ENCODE peak calls at places on chromosomes 1 and 21, in seven cellular contexts. Z, G, J, L, E, N and Y are unnamed samples.

GRCh38 chr1:51973587-51974474 is 16.7 kb downstream of the RAB3B start:
- DNase-seq in Z (no peak), G (no peak), J (no peak), L (no peak), E (peak; percentile 49), N (no peak), Y (no peak)

GRCh38 chr1:55375617-55376258 is 160.6 kb upstream of the USP24 start:
- DNase-seq in Z (peak; percentile 15), G (no peak), J (peak; percentile 41), L (peak; percentile 40), E (peak; percentile 70), N (no peak), Y (no peak)

GRCh38 chr1:208010070-208010469 is 99.1 kb upstream of the CD34 start:
- DNase-seq in Z (no peak), G (no peak), J (no peak), L (no peak), E (no peak), N (no peak), Y (no peak)

GRCh38 chr1:207500306-207500705 is 4.3 kb downstream of the CR1 start:
- DNase-seq in Z (no peak), G (no peak), J (no peak), L (no peak), E (no peak), N (no peak), Y (no peak)

GRCh38 chr1:10776206-10776905 is 20.1 kb downstream of the CASZ1 start:
- DNase-seq in Z (no peak), G (no peak), J (no peak), L (no peak), E (no peak), N (no peak), Y (no peak)

GRCh38 chr1:15954316-15954715 is 21.6 kb downstream of the ZBTB17 start:
- DNase-seq in Z (no peak), G (no peak), J (no peak), L (no peak), E (no peak), N (no peak), Y (no peak)

GRCh38 chr1:154295408-154296235 is 23.2 kb downstream of the HAX1 start:
- DNase-seq in Z (no peak), G (no peak), J (no peak), L (no peak), E (no peak), N (no peak), Y (no peak)

GRCh38 chr1:201645956-201646355 is 107.0 kb downstream of the NAV1 start:
- DNase-seq in Z (no peak), G (no peak), J (peak; percentile 17), L (no peak), E (peak; percentile 39), N (no peak), Y (no peak)

GRCh38 chr1:223129229-223129851 is 13.7 kb downstream of the TLR5 start:
- DNase-seq in Z (no peak), G (peak; percentile 50), J (peak; percentile 58), L (peak; percentile 6), E (peak; percentile 35), N (peak; percentile 25), Y (no peak)

GRCh38 chr1:33096358-33097005 is 15.5 kb downstream of the AZIN2 start:
- DNase-seq in Z (no peak), G (no peak), J (no peak), L (no peak), E (no peak), N (no peak), Y (no peak)

GRCh38 chr1:1058088-1058905 is 15.8 kb downstream of the RNF223 start:
- DNase-seq in Z (no peak), G (no peak), J (no peak), L (no peak), E (no peak), N (no peak), Y (no peak)

GRCh38 chr1:116764466-116764896 is 10.3 kb downstream of the CD2 start:
- DNase-seq in Z (no peak), G (no peak), J (no peak), L (no peak), E (no peak), N (no peak), Y (no peak)

GRCh38 chr1:230277201-230277771 is 148.8 kb downstream of the PGBD5 start:
- DNase-seq in Z (no peak), G (no peak), J (no peak), L (peak; percentile 95), E (no peak), N (no peak), Y (no peak)

GRCh38 chr1:60916926-60917325 is 165.4 kb upstream of the NFIA start:
- DNase-seq in Z (no peak), G (no peak), J (no peak), L (no peak), E (no peak), N (no peak), Y (no peak)

DNA sequence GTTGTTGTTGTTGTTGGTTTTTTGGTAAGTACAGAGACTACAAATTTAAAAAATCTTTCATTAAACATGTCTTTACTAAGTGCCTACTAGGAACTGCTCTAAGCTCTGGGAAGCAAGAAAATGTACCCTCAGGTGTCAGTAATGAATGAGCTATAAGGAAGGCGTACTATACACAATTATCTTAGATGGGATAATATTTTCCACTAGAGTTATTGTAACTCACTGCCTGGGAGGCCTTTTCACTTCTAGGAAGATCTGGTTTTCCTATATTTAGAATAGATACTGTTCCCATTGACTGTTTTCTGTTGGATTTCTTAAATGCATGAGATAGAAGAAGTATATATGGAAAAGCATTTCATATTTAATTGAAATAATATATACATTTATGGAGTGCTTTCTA is 19.6 kb downstream of the CLIC4 start:
- DNase-seq in Z (no peak), G (no peak), J (no peak), L (no peak), E (no peak), N (no peak), Y (no peak)
- H3K4me3 ChIP-seq in Z (no peak overlapping the region), G (no peak overlapping the region), J (no peak overlapping the region), L (no peak overlapping the region), E (no peak overlapping the region), N (no peak overlapping the region), Y (no peak overlapping the region)

DNA sequence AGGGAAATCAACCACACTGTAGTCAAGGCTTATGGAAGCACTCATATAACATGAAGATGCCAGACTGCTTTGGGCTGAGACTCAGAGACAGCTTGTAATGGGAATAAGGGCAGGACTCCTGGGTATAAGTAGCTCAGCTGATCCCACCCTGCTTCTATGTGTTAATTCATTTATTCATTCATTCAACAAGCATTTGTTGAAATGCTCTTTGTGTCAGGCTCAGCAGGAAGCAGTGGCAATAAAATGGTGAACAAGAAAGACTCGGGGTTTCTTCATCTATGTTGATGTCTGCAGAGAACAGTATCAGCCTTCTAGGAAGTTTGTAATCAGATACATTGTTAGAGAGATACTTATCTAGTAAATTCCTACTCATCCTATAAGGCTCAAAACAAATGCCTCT is 145.5 kb upstream of the DMRTA2 start:
- DNase-seq in Z (no peak), G (no peak), J (no peak), L (peak; percentile 39), E (no peak), N (no peak), Y (no peak)
- H3K4me3 ChIP-seq in Z (no peak overlapping the region), G (no peak overlapping the region), J (no peak overlapping the region), L (no peak overlapping the region), E (no peak overlapping the region), N (no peak overlapping the region), Y (no peak overlapping the region)

GRCh38 chr21:41317458-41317857 is 857 bp downstream of the FAM3B start:
- DNase-seq in Z (no peak), G (no peak), J (no peak), L (no peak), E (no peak), N (no peak), Y (no peak)

GRCh38 chr21:41318218-41318617 is 1.6 kb downstream of the FAM3B start:
- DNase-seq in Z (no peak), G (no peak), J (no peak), L (no peak), E (no peak), N (no peak), Y (no peak)

GRCh38 chr21:41316200-41316599 is 401 bp upstream of the FAM3B start:
- DNase-seq in Z (no peak), G (no peak), J (no peak), L (no peak), E (no peak), N (no peak), Y (no peak)

GRCh38 chr21:41315726-41316125 is 875 bp upstream of the FAM3B start:
- DNase-seq in Z (no peak), G (no peak), J (no peak), L (no peak), E (no peak), N (no peak), Y (no peak)

DNA sequence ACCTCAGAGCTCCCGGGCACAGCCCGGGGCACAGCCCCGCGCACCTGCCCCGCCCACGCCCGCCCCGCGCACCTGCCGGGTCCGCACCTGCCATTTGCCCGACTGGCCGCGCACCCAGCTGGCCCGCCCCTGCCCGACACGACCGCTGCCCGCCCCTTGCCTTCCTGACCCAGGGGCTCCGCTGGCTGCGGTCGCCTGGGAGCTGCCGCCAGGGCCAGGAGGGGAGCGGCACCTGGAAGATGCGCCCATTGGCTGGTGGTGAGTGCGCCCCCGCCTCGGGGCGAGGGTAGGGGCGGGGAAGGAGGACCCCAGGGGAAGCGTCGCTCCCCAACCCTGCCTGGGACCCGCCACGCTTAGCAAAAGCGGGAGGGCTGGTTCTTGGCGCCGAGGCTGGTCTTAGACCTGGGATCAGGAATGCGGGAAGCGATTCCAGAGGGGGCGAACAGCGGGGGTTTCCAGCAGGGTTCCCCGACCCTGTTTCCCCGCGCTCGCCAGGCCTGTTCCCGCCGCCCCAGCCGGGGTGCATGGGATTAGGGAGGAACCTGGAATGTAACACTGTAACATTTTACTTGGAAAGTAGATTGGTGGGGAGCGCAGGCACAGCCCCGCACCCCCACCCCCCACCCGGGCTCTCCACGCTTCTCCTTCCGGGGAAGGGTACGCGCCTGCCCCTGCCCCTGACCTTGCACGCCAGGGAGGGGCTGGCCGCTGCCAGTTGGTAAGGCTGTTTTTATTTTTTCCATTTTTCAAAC is at the start of gene FAM3B:
- DNase-seq in Z (no peak), G (no peak), J (no peak), L (no peak), E (no peak), N (no peak), Y (no peak)
- H3K4me3 ChIP-seq in Z (peak within 1 kb of the TSS; percentile 24), G (no peak within 1 kb of the TSS), J (no peak within 1 kb of the TSS), L (no peak within 1 kb of the TSS), E (no peak within 1 kb of the TSS), N (no peak within 1 kb of the TSS), Y (no peak within 1 kb of the TSS)

GRCh38 chr1:109467301-109467777 is 993 bp downstream of the SYPL2 start:
- DNase-seq in Z (no peak), G (no peak), J (no peak), L (no peak), E (no peak), N (no peak), Y (no peak)
- H3K4me3 ChIP-seq in Z (no peak overlapping the region), G (no peak overlapping the region), J (no peak overlapping the region), L (peak overlapping the region; percentile 43), E (no peak overlapping the region), N (no peak overlapping the region), Y (peak overlapping the region; percentile 72)